ENCODE peak calls at places on chromosomes 16 and 17, in ten cellular contexts. One of them, this sample, is unnamed.
A peak's percentile ranks its signal among the peaks of the same experiment; 100 is the strongest.

GRCh38 chr17:55295411-55296170 is 30.8 kb downstream of the HLF start:
- DNase-seq in posterior cingulate gyrus: peak; percentile 81
- DNase-seq in left ventricle myocardium superior: peak; percentile 52
- DNase-seq in HEK293T: peak; percentile 80
- DNase-seq in germinal center: peak; percentile 75
- DNase-seq in activated CD8-positive, alpha-beta memory T cell treated with anti-CD3 and anti-CD28 coated beads, Interleukin-2, amount 50 U/mL, for 48 hours: peak; percentile 67
- DNase-seq in ELF-1: peak; percentile 79
- DNase-seq in cardiac fibroblast: peak; percentile 63
- DNase-seq in activated T-cell treated with anti-CD3 and anti-CD28 coated beads, Interleukin-2, amount 50 U/mL, for 4 hours: peak; percentile 45
- DNase-seq in aorta: no peak
- DNase-seq in this sample: peak; percentile 45

GRCh38 chr17:75848523-75849303 is 4.5 kb upstream of the UNC13D start:
- DNase-seq in posterior cingulate gyrus: peak; percentile 88
- DNase-seq in left ventricle myocardium superior: peak; percentile 85
- DNase-seq in HEK293T: peak; percentile 64
- DNase-seq in germinal center: peak; percentile 63
- DNase-seq in activated CD8-positive, alpha-beta memory T cell treated with anti-CD3 and anti-CD28 coated beads, Interleukin-2, amount 50 U/mL, for 48 hours: peak; percentile 96
- DNase-seq in ELF-1: peak; percentile 76
- DNase-seq in cardiac fibroblast: peak; percentile 65
- DNase-seq in activated T-cell treated with anti-CD3 and anti-CD28 coated beads, Interleukin-2, amount 50 U/mL, for 4 hours: peak; percentile 84
- DNase-seq in aorta: peak; percentile 78
- DNase-seq in this sample: no peak

GRCh38 chr17:35087731-35088646 is 24.5 kb upstream of the RFFL start:
- DNase-seq in posterior cingulate gyrus: peak; percentile 92
- DNase-seq in left ventricle myocardium superior: peak; percentile 72
- DNase-seq in HEK293T: peak; percentile 8
- DNase-seq in germinal center: no peak
- DNase-seq in activated CD8-positive, alpha-beta memory T cell treated with anti-CD3 and anti-CD28 coated beads, Interleukin-2, amount 50 U/mL, for 48 hours: peak; percentile 56
- DNase-seq in ELF-1: peak; percentile 27
- DNase-seq in cardiac fibroblast: peak; percentile 50
- DNase-seq in activated T-cell treated with anti-CD3 and anti-CD28 coated beads, Interleukin-2, amount 50 U/mL, for 4 hours: peak; percentile 20
- DNase-seq in aorta: peak; percentile 79
- DNase-seq in this sample: peak; percentile 24

GRCh38 chr17:1754430-1755112 is 7.3 kb upstream of the SERPINF1 start:
- DNase-seq in posterior cingulate gyrus: no peak
- DNase-seq in left ventricle myocardium superior: no peak
- DNase-seq in HEK293T: no peak
- DNase-seq in germinal center: no peak
- DNase-seq in activated CD8-positive, alpha-beta memory T cell treated with anti-CD3 and anti-CD28 coated beads, Interleukin-2, amount 50 U/mL, for 48 hours: no peak
- DNase-seq in ELF-1: no peak
- DNase-seq in cardiac fibroblast: no peak
- DNase-seq in activated T-cell treated with anti-CD3 and anti-CD28 coated beads, Interleukin-2, amount 50 U/mL, for 4 hours: no peak
- DNase-seq in aorta: no peak
- DNase-seq in this sample: no peak

GRCh38 chr16:88570691-88571092 is 489 bp downstream of the ZC3H18 start:
- DNase-seq in posterior cingulate gyrus: peak; percentile 80
- DNase-seq in left ventricle myocardium superior: no peak
- DNase-seq in HEK293T: no peak
- DNase-seq in germinal center: peak; percentile 24
- DNase-seq in activated CD8-positive, alpha-beta memory T cell treated with anti-CD3 and anti-CD28 coated beads, Interleukin-2, amount 50 U/mL, for 48 hours: peak; percentile 70
- DNase-seq in ELF-1: peak; percentile 39
- DNase-seq in cardiac fibroblast: peak; percentile 18
- DNase-seq in activated T-cell treated with anti-CD3 and anti-CD28 coated beads, Interleukin-2, amount 50 U/mL, for 4 hours: peak; percentile 31
- DNase-seq in aorta: no peak
- DNase-seq in this sample: peak; percentile 52

GRCh38 chr17:78774956-78775571 is 7.0 kb downstream of the CYTH1 start:
- DNase-seq in posterior cingulate gyrus: peak; percentile 45
- DNase-seq in left ventricle myocardium superior: no peak
- DNase-seq in HEK293T: no peak
- DNase-seq in germinal center: peak; percentile 36
- DNase-seq in activated CD8-positive, alpha-beta memory T cell treated with anti-CD3 and anti-CD28 coated beads, Interleukin-2, amount 50 U/mL, for 48 hours: peak; percentile 84
- DNase-seq in ELF-1: no peak
- DNase-seq in cardiac fibroblast: no peak
- DNase-seq in activated T-cell treated with anti-CD3 and anti-CD28 coated beads, Interleukin-2, amount 50 U/mL, for 4 hours: no peak
- DNase-seq in aorta: no peak
- DNase-seq in this sample: no peak

GRCh38 chr17:74923538-74924249 is 379 bp upstream of the OTOP2 start:
- DNase-seq in posterior cingulate gyrus: peak; percentile 87
- DNase-seq in left ventricle myocardium superior: peak; percentile 87
- DNase-seq in HEK293T: peak; percentile 95
- DNase-seq in germinal center: peak; percentile 81
- DNase-seq in activated CD8-positive, alpha-beta memory T cell treated with anti-CD3 and anti-CD28 coated beads, Interleukin-2, amount 50 U/mL, for 48 hours: peak; percentile 96
- DNase-seq in ELF-1: peak; percentile 34
- DNase-seq in cardiac fibroblast: peak; percentile 48
- DNase-seq in activated T-cell treated with anti-CD3 and anti-CD28 coated beads, Interleukin-2, amount 50 U/mL, for 4 hours: peak; percentile 70
- DNase-seq in aorta: peak; percentile 82
- DNase-seq in this sample: peak; percentile 96

GRCh38 chr17:28946239-28946638 is 5.1 kb downstream of the PHF12 start:
- DNase-seq in posterior cingulate gyrus: no peak
- DNase-seq in left ventricle myocardium superior: no peak
- DNase-seq in HEK293T: no peak
- DNase-seq in germinal center: no peak
- DNase-seq in activated CD8-positive, alpha-beta memory T cell treated with anti-CD3 and anti-CD28 coated beads, Interleukin-2, amount 50 U/mL, for 48 hours: no peak
- DNase-seq in ELF-1: no peak
- DNase-seq in cardiac fibroblast: peak; percentile 93
- DNase-seq in activated T-cell treated with anti-CD3 and anti-CD28 coated beads, Interleukin-2, amount 50 U/mL, for 4 hours: no peak
- DNase-seq in aorta: no peak
- DNase-seq in this sample: no peak

GRCh38 chr16:67448580-67448979 is 17.7 kb downstream of the HSD11B2 start:
- DNase-seq in posterior cingulate gyrus: no peak
- DNase-seq in left ventricle myocardium superior: no peak
- DNase-seq in HEK293T: no peak
- DNase-seq in germinal center: no peak
- DNase-seq in activated CD8-positive, alpha-beta memory T cell treated with anti-CD3 and anti-CD28 coated beads, Interleukin-2, amount 50 U/mL, for 48 hours: no peak
- DNase-seq in ELF-1: no peak
- DNase-seq in cardiac fibroblast: no peak
- DNase-seq in activated T-cell treated with anti-CD3 and anti-CD28 coated beads, Interleukin-2, amount 50 U/mL, for 4 hours: no peak
- DNase-seq in aorta: no peak
- DNase-seq in this sample: no peak

GRCh38 chr16:46923513-46924295 is 39.5 kb downstream of the GPT2 start:
- DNase-seq in posterior cingulate gyrus: no peak
- DNase-seq in left ventricle myocardium superior: no peak
- DNase-seq in HEK293T: no peak
- DNase-seq in germinal center: no peak
- DNase-seq in activated CD8-positive, alpha-beta memory T cell treated with anti-CD3 and anti-CD28 coated beads, Interleukin-2, amount 50 U/mL, for 48 hours: no peak
- DNase-seq in ELF-1: no peak
- DNase-seq in cardiac fibroblast: no peak
- DNase-seq in activated T-cell treated with anti-CD3 and anti-CD28 coated beads, Interleukin-2, amount 50 U/mL, for 4 hours: no peak
- DNase-seq in aorta: no peak
- DNase-seq in this sample: no peak

GRCh38 chr17:83096401-83097220 is 17.2 kb downstream of the METRNL start:
- DNase-seq in posterior cingulate gyrus: no peak
- DNase-seq in left ventricle myocardium superior: no peak
- DNase-seq in HEK293T: no peak
- DNase-seq in germinal center: no peak
- DNase-seq in activated CD8-positive, alpha-beta memory T cell treated with anti-CD3 and anti-CD28 coated beads, Interleukin-2, amount 50 U/mL, for 48 hours: no peak
- DNase-seq in ELF-1: peak; percentile 70
- DNase-seq in cardiac fibroblast: no peak
- DNase-seq in activated T-cell treated with anti-CD3 and anti-CD28 coated beads, Interleukin-2, amount 50 U/mL, for 4 hours: no peak
- DNase-seq in aorta: no peak
- DNase-seq in this sample: no peak

GRCh38 chr17:1802429-1802828 is 27.3 kb downstream of the SMYD4 start:
- DNase-seq in posterior cingulate gyrus: no peak
- DNase-seq in left ventricle myocardium superior: no peak
- DNase-seq in HEK293T: no peak
- DNase-seq in germinal center: no peak
- DNase-seq in activated CD8-positive, alpha-beta memory T cell treated with anti-CD3 and anti-CD28 coated beads, Interleukin-2, amount 50 U/mL, for 48 hours: no peak
- DNase-seq in ELF-1: no peak
- DNase-seq in cardiac fibroblast: no peak
- DNase-seq in activated T-cell treated with anti-CD3 and anti-CD28 coated beads, Interleukin-2, amount 50 U/mL, for 4 hours: no peak
- DNase-seq in aorta: no peak
- DNase-seq in this sample: no peak

GRCh38 chr16:878071-878784 is 77.7 kb upstream of the GNG13 start:
- DNase-seq in posterior cingulate gyrus: peak; percentile 62
- DNase-seq in left ventricle myocardium superior: peak; percentile 18
- DNase-seq in HEK293T: no peak
- DNase-seq in germinal center: peak; percentile 51
- DNase-seq in activated CD8-positive, alpha-beta memory T cell treated with anti-CD3 and anti-CD28 coated beads, Interleukin-2, amount 50 U/mL, for 48 hours: no peak
- DNase-seq in ELF-1: peak; percentile 30
- DNase-seq in cardiac fibroblast: no peak
- DNase-seq in activated T-cell treated with anti-CD3 and anti-CD28 coated beads, Interleukin-2, amount 50 U/mL, for 4 hours: no peak
- DNase-seq in aorta: peak; percentile 21
- DNase-seq in this sample: no peak

GRCh38 chr16:81696136-81696958 is 82.7 kb upstream of the PLCG2 start:
- DNase-seq in posterior cingulate gyrus: peak; percentile 55
- DNase-seq in left ventricle myocardium superior: no peak
- DNase-seq in HEK293T: no peak
- DNase-seq in germinal center: no peak
- DNase-seq in activated CD8-positive, alpha-beta memory T cell treated with anti-CD3 and anti-CD28 coated beads, Interleukin-2, amount 50 U/mL, for 48 hours: no peak
- DNase-seq in ELF-1: no peak
- DNase-seq in cardiac fibroblast: no peak
- DNase-seq in activated T-cell treated with anti-CD3 and anti-CD28 coated beads, Interleukin-2, amount 50 U/mL, for 4 hours: no peak
- DNase-seq in aorta: no peak
- DNase-seq in this sample: no peak

GRCh38 chr17:63361182-63361581 is 84.9 kb downstream of the CYB561 start:
- DNase-seq in posterior cingulate gyrus: peak; percentile 73
- DNase-seq in left ventricle myocardium superior: no peak
- DNase-seq in HEK293T: no peak
- DNase-seq in germinal center: no peak
- DNase-seq in activated CD8-positive, alpha-beta memory T cell treated with anti-CD3 and anti-CD28 coated beads, Interleukin-2, amount 50 U/mL, for 48 hours: no peak
- DNase-seq in ELF-1: no peak
- DNase-seq in cardiac fibroblast: no peak
- DNase-seq in activated T-cell treated with anti-CD3 and anti-CD28 coated beads, Interleukin-2, amount 50 U/mL, for 4 hours: no peak
- DNase-seq in aorta: no peak
- DNase-seq in this sample: no peak

GRCh38 chr17:28476076-28476475 is 2.6 kb downstream of the SLC13A2 start:
- DNase-seq in posterior cingulate gyrus: no peak
- DNase-seq in left ventricle myocardium superior: no peak
- DNase-seq in HEK293T: no peak
- DNase-seq in germinal center: no peak
- DNase-seq in activated CD8-positive, alpha-beta memory T cell treated with anti-CD3 and anti-CD28 coated beads, Interleukin-2, amount 50 U/mL, for 48 hours: peak; percentile 15
- DNase-seq in ELF-1: no peak
- DNase-seq in cardiac fibroblast: no peak
- DNase-seq in activated T-cell treated with anti-CD3 and anti-CD28 coated beads, Interleukin-2, amount 50 U/mL, for 4 hours: no peak
- DNase-seq in aorta: peak; percentile 12
- DNase-seq in this sample: no peak

GRCh38 chr17:2874211-2874686 is 78.0 kb downstream of the RAP1GAP2 start:
- DNase-seq in posterior cingulate gyrus: no peak
- DNase-seq in left ventricle myocardium superior: no peak
- DNase-seq in HEK293T: no peak
- DNase-seq in germinal center: no peak
- DNase-seq in activated CD8-positive, alpha-beta memory T cell treated with anti-CD3 and anti-CD28 coated beads, Interleukin-2, amount 50 U/mL, for 48 hours: no peak
- DNase-seq in ELF-1: peak; percentile 89
- DNase-seq in cardiac fibroblast: no peak
- DNase-seq in activated T-cell treated with anti-CD3 and anti-CD28 coated beads, Interleukin-2, amount 50 U/mL, for 4 hours: no peak
- DNase-seq in aorta: no peak
- DNase-seq in this sample: no peak

GRCh38 chr16:49608095-49608494 is 234.5 kb downstream of the C16orf78 start:
- DNase-seq in posterior cingulate gyrus: no peak
- DNase-seq in left ventricle myocardium superior: no peak
- DNase-seq in HEK293T: peak; percentile 45
- DNase-seq in germinal center: no peak
- DNase-seq in activated CD8-positive, alpha-beta memory T cell treated with anti-CD3 and anti-CD28 coated beads, Interleukin-2, amount 50 U/mL, for 48 hours: no peak
- DNase-seq in ELF-1: no peak
- DNase-seq in cardiac fibroblast: no peak
- DNase-seq in activated T-cell treated with anti-CD3 and anti-CD28 coated beads, Interleukin-2, amount 50 U/mL, for 4 hours: no peak
- DNase-seq in aorta: no peak
- DNase-seq in this sample: no peak

GRCh38 chr17:17086585-17086984 is 44.3 kb downstream of the MPRIP start:
- DNase-seq in posterior cingulate gyrus: no peak
- DNase-seq in left ventricle myocardium superior: no peak
- DNase-seq in HEK293T: no peak
- DNase-seq in germinal center: no peak
- DNase-seq in activated CD8-positive, alpha-beta memory T cell treated with anti-CD3 and anti-CD28 coated beads, Interleukin-2, amount 50 U/mL, for 48 hours: no peak
- DNase-seq in ELF-1: no peak
- DNase-seq in cardiac fibroblast: no peak
- DNase-seq in activated T-cell treated with anti-CD3 and anti-CD28 coated beads, Interleukin-2, amount 50 U/mL, for 4 hours: no peak
- DNase-seq in aorta: peak; percentile 16
- DNase-seq in this sample: no peak

GRCh38 chr16:4685292-4685691 is 8.1 kb upstream of the NUDT16L1 start:
- DNase-seq in posterior cingulate gyrus: no peak
- DNase-seq in left ventricle myocardium superior: peak; percentile 34
- DNase-seq in HEK293T: no peak
- DNase-seq in germinal center: no peak
- DNase-seq in activated CD8-positive, alpha-beta memory T cell treated with anti-CD3 and anti-CD28 coated beads, Interleukin-2, amount 50 U/mL, for 48 hours: no peak
- DNase-seq in ELF-1: no peak
- DNase-seq in cardiac fibroblast: no peak
- DNase-seq in activated T-cell treated with anti-CD3 and anti-CD28 coated beads, Interleukin-2, amount 50 U/mL, for 4 hours: no peak
- DNase-seq in aorta: no peak
- DNase-seq in this sample: no peak

GRCh38 chr16:86510465-86511261 is at the start of gene FOXF1:
- DNase-seq in posterior cingulate gyrus: peak; percentile 69
- DNase-seq in left ventricle myocardium superior: no peak
- DNase-seq in HEK293T: no peak
- DNase-seq in germinal center: no peak
- DNase-seq in activated CD8-positive, alpha-beta memory T cell treated with anti-CD3 and anti-CD28 coated beads, Interleukin-2, amount 50 U/mL, for 48 hours: peak; percentile 62
- DNase-seq in ELF-1: peak; percentile 55
- DNase-seq in cardiac fibroblast: peak; percentile 50
- DNase-seq in activated T-cell treated with anti-CD3 and anti-CD28 coated beads, Interleukin-2, amount 50 U/mL, for 4 hours: no peak
- DNase-seq in aorta: no peak
- DNase-seq in this sample: no peak

GRCh38 chr16:15856901-15857778 is at the start of gene MYH11:
- DNase-seq in posterior cingulate gyrus: no peak
- DNase-seq in left ventricle myocardium superior: no peak
- DNase-seq in HEK293T: no peak
- DNase-seq in germinal center: peak; percentile 45
- DNase-seq in activated CD8-positive, alpha-beta memory T cell treated with anti-CD3 and anti-CD28 coated beads, Interleukin-2, amount 50 U/mL, for 48 hours: no peak
- DNase-seq in ELF-1: peak; percentile 53
- DNase-seq in cardiac fibroblast: peak; percentile 14
- DNase-seq in activated T-cell treated with anti-CD3 and anti-CD28 coated beads, Interleukin-2, amount 50 U/mL, for 4 hours: no peak
- DNase-seq in aorta: peak; percentile 67
- DNase-seq in this sample: no peak

This sample was measured in H54.